ENCODE peak calls at places on chromosomes 1 and 21, in four cellular contexts. O is BE2C, T is cardiac muscle cell, V is HepG2. K is an unnamed sample. For H3K27me3, the result is how much of the 10 kb centered on the place peaks cover.

GRCh38 chr1:91803847-91804545 is 82.0 kb downstream of the TGFBR3 start:
- DNase-seq in V (no peak), O (no peak), T (no peak), K (no peak)

GRCh38 chr1:213231795-213232231 is 180.8 kb downstream of the RPS6KC1 start:
- DNase-seq in V (no peak), T (no peak), O (peak), K (no peak)

GRCh38 chr1:2594001-2594640 is 7.5 kb downstream of the PRXL2B start:
- DNase-seq in V (no peak), T (peak), O (peak), K (no peak)

GRCh38 chr1:109269981-109270622 is 12.8 kb downstream of the PSRC1 start:
- DNase-seq in V (no peak), T (no peak), O (no peak), K (no peak)

GRCh38 chr1:248923932-248924331 is 17.9 kb downstream of the PGBD2 start:
- DNase-seq in V (no peak), O (no peak), T (no peak), K (no peak)

GRCh38 chr1:218384576-218384975 is 39.4 kb downstream of the TGFB2 start:
- DNase-seq in V (no peak), T (peak), O (no peak), K (no peak)

GRCh38 chr1:198825254-198825653 is 186.4 kb downstream of the PTPRC start:
- DNase-seq in V (no peak), T (no peak), O (no peak), K (no peak)

GRCh38 chr1:172135076-172135672 is 285.3 kb upstream of the C1orf105 start:
- DNase-seq in O (no peak), T (no peak), V (peak), K (no peak)

GRCh38 chr1:84967666-84968065 is 29.2 kb downstream of the MCOLN2 start:
- DNase-seq in V (no peak), T (no peak), O (no peak), K (no peak)

GRCh38 chr1:75502776-75503175 is 108.1 kb downstream of the SLC44A5 start:
- DNase-seq in V (no peak), O (no peak), T (peak), K (no peak)

GRCh38 chr1:6267686-6268281 is 6.9 kb upstream of the GPR153 start:
- DNase-seq in T (no peak), V (no peak), O (no peak), K (no peak)

GRCh38 chr1:33616780-33617179 is 144.3 kb downstream of the ZSCAN20 start:
- DNase-seq in T (no peak), V (no peak), O (no peak), K (no peak)

GRCh38 chr21:46079357-46080170 is 18.3 kb upstream of the COL6A2 start:
- DNase-seq in V (no peak), O (peak), T (peak), K (peak)

GRCh38 chr1:16434501-16434900 is 2.7 kb downstream of the SPATA21 start:
- DNase-seq in O (no peak), V (no peak), T (peak), K (no peak)

GRCh38 chr1:160070243-160071163 is 543 bp upstream of the KCNJ10 start:
- DNase-seq in T (peak), O (peak), V (peak), K (peak)

GRCh38 chr1:45205910-45206721 is at the start of gene ZSWIM5:
- DNase-seq in O (peak), T (peak), V (peak), K (peak)

GRCh38 chr1:153081736-153082135 is 10.3 kb upstream of the SPRR2B start:
- DNase-seq in V (no peak), O (no peak), T (no peak), K (no peak)

GRCh38 chr1:226619031-226619430 is 70.5 kb downstream of the STUM start:
- DNase-seq in O (no peak), V (no peak), T (no peak), K (no peak)

GRCh38 chr1:207097871-207098324 is 6.1 kb upstream of the C4BPA start:
- DNase-seq in O (no peak), V (no peak), T (no peak), K (no peak)

GRCh38 chr1:8396912-8397406 is 79.0 kb downstream of the SLC45A1 start:
- DNase-seq in V (peak), O (no peak), T (peak), K (no peak)

DNA sequence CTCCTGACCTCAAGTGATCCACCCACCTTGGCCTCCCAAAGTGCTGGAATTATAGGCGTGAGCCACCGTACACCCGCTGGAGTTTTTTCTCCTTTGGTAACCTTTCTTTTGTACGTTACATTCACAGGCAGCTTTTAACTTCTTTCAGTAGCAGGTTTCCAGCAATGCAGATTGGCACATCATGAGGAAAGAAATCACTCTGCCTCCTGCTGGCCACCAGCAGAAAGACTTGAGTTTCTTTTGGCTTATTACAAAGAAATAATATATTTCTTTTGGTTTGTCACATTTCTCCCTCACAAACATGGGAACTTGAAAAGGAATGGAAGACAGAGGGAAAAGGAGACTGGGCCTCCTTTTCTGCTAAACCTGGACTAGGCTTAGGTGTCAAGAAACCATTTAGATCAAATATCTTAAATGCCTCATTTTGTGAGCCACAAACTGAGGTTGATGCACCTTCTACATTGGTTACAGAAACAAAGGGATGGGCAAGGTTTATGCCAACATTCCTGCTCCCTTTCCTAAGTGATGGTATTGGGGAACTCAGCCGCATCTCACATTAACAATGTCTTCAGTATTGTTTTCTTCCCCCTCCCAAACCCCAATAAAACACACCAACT is 7.8 kb downstream of the ENSA start:
- DNase-seq in V (peak), T (peak), O (peak), K (peak)
- TF ChIP-seq CTCF in V (peak), T (peak), O (peak), K (peak)

GRCh38 chr1:177164380-177165068 is at the start of gene ASTN1:
- DNase-seq in V (no peak), T (no peak), O (no peak), K (no peak)
- H3K27me3 ChIP-seq in V (under half), T (under half), O (under half), K (under half)

GRCh38 chr1:83545450-83545849 is 453.5 kb downstream of the TTLL7 start:
- DNase-seq in T (no peak), O (peak), V (no peak), K (peak)
- TF ChIP-seq CTCF in T (no peak), O (peak), V (no peak), K (peak)

GRCh38 chr1:39409055-39409816 is 82.2 kb upstream of the BMP8A start:
- DNase-seq in V (peak), O (peak), T (peak), K (no peak)
- H3K27me3 ChIP-seq in V (under half), O (under half), T (under half), K (under half)

DNA sequence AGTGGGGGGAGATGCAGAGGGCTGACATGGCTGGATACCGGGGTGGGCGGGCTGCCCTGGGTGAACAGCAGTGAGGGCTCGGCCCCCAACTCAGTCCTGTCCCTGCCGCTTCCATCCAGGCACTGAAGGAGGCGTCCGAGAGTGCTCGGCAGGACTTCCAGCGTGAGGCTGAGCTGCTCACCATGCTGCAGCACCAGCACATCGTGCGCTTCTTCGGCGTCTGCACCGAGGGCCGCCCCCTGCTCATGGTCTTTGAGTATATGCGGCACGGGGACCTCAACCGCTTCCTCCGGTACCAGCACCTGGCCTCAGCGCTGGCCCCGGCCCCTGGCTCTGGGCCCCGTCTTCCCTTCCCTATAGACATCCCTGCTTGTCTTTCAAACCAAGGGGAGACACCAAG is 15.6 kb downstream of the NTRK1 start:
- DNase-seq in O (no peak), T (no peak), V (no peak), K (no peak)
- TF ChIP-seq CTCF in O (no peak), T (peak), V (no peak), K (no peak)

GRCh38 chr1:204377800-204378608 is 18.3 kb upstream of the PLEKHA6 start:
- DNase-seq in V (peak), T (no peak), O (peak), K (peak)

GRCh38 chr1:204383163-204383904 is 23.6 kb upstream of the PLEKHA6 start:
- DNase-seq in T (no peak), O (no peak), V (no peak), K (no peak)

GRCh38 chr1:204380293-204380831 is 20.6 kb upstream of the PLEKHA6 start:
- DNase-seq in V (no peak), O (no peak), T (no peak), K (no peak)

GRCh38 chr1:204384636-204385354 is 25.1 kb upstream of the PLEKHA6 start:
- DNase-seq in O (peak), V (no peak), T (peak), K (no peak)

GRCh38 chr1:204382714-204383083 is 23.0 kb upstream of the PLEKHA6 start:
- DNase-seq in T (no peak), V (no peak), O (no peak), K (no peak)
- H3K27me3 ChIP-seq in T (half or more), V (under half), O (under half), K (under half)

GRCh38 chr1:38353956-38354355 is 307.4 kb upstream of the POU3F1 start:
- DNase-seq in V (no peak), O (no peak), T (no peak), K (no peak)

GRCh38 chr1:38347446-38348175 is 301.0 kb upstream of the POU3F1 start:
- DNase-seq in O (no peak), T (no peak), V (no peak), K (no peak)

DNA sequence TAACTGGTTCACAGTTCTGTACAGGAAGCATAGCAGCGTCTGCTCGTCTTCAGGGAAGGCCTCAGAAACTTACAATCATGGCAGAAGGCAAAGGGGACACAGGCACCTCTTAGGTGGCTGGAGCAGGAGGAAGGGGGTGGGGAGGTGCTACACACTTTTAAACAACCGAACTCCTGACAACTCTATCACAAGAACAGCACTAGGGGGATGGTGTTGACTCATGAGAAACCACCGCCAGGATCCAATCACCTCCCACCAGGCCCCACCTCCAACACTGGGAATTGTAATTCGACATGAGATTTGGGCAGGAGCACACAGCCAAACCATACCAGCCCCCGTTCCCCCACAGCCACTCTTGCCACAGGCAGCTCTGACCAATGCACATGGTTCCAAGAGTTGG is 306.3 kb upstream of the POU3F1 start:
- DNase-seq in T (no peak), O (no peak), V (no peak), K (no peak)
- TF ChIP-seq CTCF in T (no peak), O (no peak), V (no peak), K (no peak)